ENCODE peak calls at places on chromosomes 6 and 20, in nine cellular contexts. One of them, this sample, is unnamed.

GRCh38 chr20:48771542-48771941 is 56.3 kb downstream of the PREX1 start:
- DNase-seq in fibroblast of lung: peak; percentile 59
- DNase-seq in esophagus muscularis mucosa: no peak
- DNase-seq in psoas muscle: no peak
- DNase-seq in body of pancreas: no peak
- DNase-seq in Peyer's patch: peak; percentile 9
- DNase-seq in prostate gland: no peak
- DNase-seq in WERI-Rb-1: no peak
- DNase-seq in H9: no peak
- DNase-seq in this sample: no peak

GRCh38 chr6:158894192-158894591 is 75.0 kb upstream of the EZR start:
- DNase-seq in fibroblast of lung: peak; percentile 92
- DNase-seq in esophagus muscularis mucosa: no peak
- DNase-seq in psoas muscle: no peak
- DNase-seq in body of pancreas: no peak
- DNase-seq in Peyer's patch: no peak
- DNase-seq in prostate gland: no peak
- DNase-seq in WERI-Rb-1: no peak
- DNase-seq in H9: peak; percentile 71
- DNase-seq in this sample: no peak

GRCh38 chr6:108774555-108774954 is 73.7 kb upstream of the ARMC2 start:
- DNase-seq in fibroblast of lung: no peak
- DNase-seq in esophagus muscularis mucosa: peak; percentile 84
- DNase-seq in psoas muscle: no peak
- DNase-seq in body of pancreas: no peak
- DNase-seq in Peyer's patch: no peak
- DNase-seq in prostate gland: no peak
- DNase-seq in WERI-Rb-1: no peak
- DNase-seq in H9: no peak
- DNase-seq in this sample: no peak

GRCh38 chr20:38136421-38137245 is 28.4 kb downstream of the TGM2 start:
- DNase-seq in fibroblast of lung: no peak
- DNase-seq in esophagus muscularis mucosa: no peak
- DNase-seq in psoas muscle: peak; percentile 28
- DNase-seq in body of pancreas: no peak
- DNase-seq in Peyer's patch: peak; percentile 34
- DNase-seq in prostate gland: no peak
- DNase-seq in WERI-Rb-1: no peak
- DNase-seq in H9: no peak
- DNase-seq in this sample: no peak

GRCh38 chr6:21628162-21628561 is 34.6 kb downstream of the SOX4 start:
- DNase-seq in fibroblast of lung: no peak
- DNase-seq in esophagus muscularis mucosa: no peak
- DNase-seq in psoas muscle: no peak
- DNase-seq in body of pancreas: no peak
- DNase-seq in Peyer's patch: no peak
- DNase-seq in prostate gland: no peak
- DNase-seq in WERI-Rb-1: no peak
- DNase-seq in H9: no peak
- DNase-seq in this sample: no peak

GRCh38 chr20:46348972-46349741 is 40.9 kb upstream of the CDH22 start:
- DNase-seq in fibroblast of lung: no peak
- DNase-seq in esophagus muscularis mucosa: no peak
- DNase-seq in psoas muscle: peak; percentile 79
- DNase-seq in body of pancreas: peak; percentile 69
- DNase-seq in Peyer's patch: peak; percentile 64
- DNase-seq in prostate gland: peak; percentile 57
- DNase-seq in WERI-Rb-1: peak; percentile 84
- DNase-seq in H9: peak; percentile 80
- DNase-seq in this sample: peak; percentile 35

GRCh38 chr6:46410330-46410953 is 80.8 kb downstream of the RCAN2 start:
- DNase-seq in fibroblast of lung: peak; percentile 38
- DNase-seq in esophagus muscularis mucosa: no peak
- DNase-seq in psoas muscle: no peak
- DNase-seq in body of pancreas: peak; percentile 53
- DNase-seq in Peyer's patch: no peak
- DNase-seq in prostate gland: peak; percentile 9
- DNase-seq in WERI-Rb-1: no peak
- DNase-seq in H9: no peak
- DNase-seq in this sample: peak; percentile 44

GRCh38 chr20:1440024-1440423 is 26.6 kb downstream of the NSFL1C start:
- DNase-seq in fibroblast of lung: no peak
- DNase-seq in esophagus muscularis mucosa: no peak
- DNase-seq in psoas muscle: no peak
- DNase-seq in body of pancreas: no peak
- DNase-seq in Peyer's patch: no peak
- DNase-seq in prostate gland: no peak
- DNase-seq in WERI-Rb-1: peak; percentile 29
- DNase-seq in H9: peak; percentile 80
- DNase-seq in this sample: no peak

GRCh38 chr6:40340196-40340595 is 247.0 kb downstream of the LRFN2 start:
- DNase-seq in fibroblast of lung: no peak
- DNase-seq in esophagus muscularis mucosa: no peak
- DNase-seq in psoas muscle: no peak
- DNase-seq in body of pancreas: no peak
- DNase-seq in Peyer's patch: no peak
- DNase-seq in prostate gland: no peak
- DNase-seq in WERI-Rb-1: peak; percentile 98
- DNase-seq in H9: no peak
- DNase-seq in this sample: no peak

DNA sequence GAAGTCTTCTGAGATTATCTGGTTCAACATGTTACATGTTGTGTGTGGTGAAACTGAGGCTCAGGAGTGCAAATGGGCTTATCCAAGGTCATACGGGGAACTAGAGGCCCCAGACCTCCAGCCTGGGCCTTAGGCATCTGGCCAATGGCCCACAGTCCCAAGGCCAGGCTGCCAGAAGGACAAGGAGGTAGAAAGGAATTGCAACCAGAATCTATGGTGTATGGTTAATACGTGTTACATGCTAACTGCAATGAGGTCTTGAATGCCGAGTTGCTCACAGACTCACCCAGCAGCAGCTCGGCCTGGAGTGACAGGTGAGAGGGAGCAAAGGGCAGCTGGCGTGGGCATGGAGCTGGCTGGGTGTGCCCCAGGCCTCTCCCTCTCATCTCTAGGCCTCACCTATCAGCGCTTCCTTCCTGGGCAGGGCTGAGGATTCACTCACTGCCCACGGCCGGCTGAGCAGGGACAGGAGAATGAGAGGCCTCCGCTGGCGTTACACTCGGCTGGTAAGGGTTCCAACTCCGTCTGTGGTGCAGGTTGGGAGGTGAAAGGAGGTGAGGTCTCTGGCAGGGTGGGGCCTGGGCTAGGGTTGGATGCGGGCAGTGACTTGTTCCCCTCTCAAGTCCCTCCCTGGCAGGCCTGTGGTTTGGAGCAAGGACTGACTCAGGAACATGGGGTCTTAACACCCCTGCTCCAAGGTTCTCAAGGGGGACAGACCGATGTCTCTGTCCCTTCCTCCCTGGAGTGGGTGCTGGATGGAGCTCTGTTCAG is at the start of gene TLDC2:
- DNase-seq in fibroblast of lung: no peak
- DNase-seq in esophagus muscularis mucosa: no peak
- DNase-seq in psoas muscle: no peak
- DNase-seq in body of pancreas: no peak
- DNase-seq in Peyer's patch: peak; percentile 94
- DNase-seq in prostate gland: no peak
- DNase-seq in WERI-Rb-1: no peak
- DNase-seq in H9: no peak
- DNase-seq in this sample: no peak
- H3K27ac ChIP-seq in fibroblast of lung: no peak within 1 kb of the TSS
- H3K27ac ChIP-seq in esophagus muscularis mucosa: no peak within 1 kb of the TSS
- H3K27ac ChIP-seq in psoas muscle: no peak within 1 kb of the TSS
- H3K27ac ChIP-seq in body of pancreas: no peak within 1 kb of the TSS
- H3K27ac ChIP-seq in Peyer's patch: peak within 1 kb of the TSS; percentile 95
- H3K27ac ChIP-seq in prostate gland: no peak within 1 kb of the TSS
- H3K27ac ChIP-seq in WERI-Rb-1: no peak within 1 kb of the TSS
- H3K27ac ChIP-seq in H9: no peak within 1 kb of the TSS
- H3K27ac ChIP-seq in this sample: no peak within 1 kb of the TSS

DNA sequence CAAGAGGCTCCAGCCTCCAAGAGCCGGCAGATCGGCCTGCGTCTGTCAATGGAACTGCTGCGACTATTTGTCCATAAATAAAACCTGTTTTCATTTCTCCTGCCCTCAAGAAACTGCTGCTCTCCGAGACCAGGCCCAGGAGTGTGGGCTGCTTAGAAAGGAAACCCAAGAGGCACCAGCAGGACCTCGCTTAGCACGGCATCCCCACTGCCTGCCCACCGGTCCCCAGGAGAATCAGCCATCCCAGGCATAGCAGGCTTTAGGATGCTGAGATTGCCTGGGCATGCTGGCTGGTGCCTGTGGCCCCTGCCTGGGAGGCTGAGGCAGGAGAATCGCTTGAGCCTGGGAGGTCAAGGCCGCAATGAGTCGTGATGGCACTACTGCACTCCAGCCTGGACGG is 17.6 kb downstream of the NTSR1 start:
- DNase-seq in fibroblast of lung: no peak
- DNase-seq in esophagus muscularis mucosa: no peak
- DNase-seq in psoas muscle: peak; percentile 26
- DNase-seq in body of pancreas: no peak
- DNase-seq in Peyer's patch: no peak
- DNase-seq in prostate gland: no peak
- DNase-seq in WERI-Rb-1: no peak
- DNase-seq in H9: no peak
- DNase-seq in this sample: no peak
- H3K27me3 ChIP-seq in fibroblast of lung: peaks cover 9% of the 10 kb centered on the region
- H3K27me3 ChIP-seq in esophagus muscularis mucosa: no peaks in the 10 kb centered on the region
- H3K27me3 ChIP-seq in psoas muscle: no peaks in the 10 kb centered on the region
- H3K27me3 ChIP-seq in body of pancreas: no peaks in the 10 kb centered on the region
- H3K27me3 ChIP-seq in Peyer's patch: no peaks in the 10 kb centered on the region
- H3K27me3 ChIP-seq in prostate gland: peaks cover 12% of the 10 kb centered on the region
- H3K27me3 ChIP-seq in WERI-Rb-1: no peaks in the 10 kb centered on the region
- H3K27me3 ChIP-seq in H9: no peaks in the 10 kb centered on the region
- H3K27me3 ChIP-seq in this sample: no peaks in the 10 kb centered on the region

GRCh38 chr6:2961491-2961890 is 9.9 kb downstream of the SERPINB6 start:
- DNase-seq in fibroblast of lung: no peak
- DNase-seq in esophagus muscularis mucosa: no peak
- DNase-seq in psoas muscle: no peak
- DNase-seq in body of pancreas: peak; percentile 35
- DNase-seq in Peyer's patch: peak; percentile 63
- DNase-seq in prostate gland: no peak
- DNase-seq in WERI-Rb-1: no peak
- DNase-seq in H9: no peak
- DNase-seq in this sample: no peak

GRCh38 chr6:2962636-2963035 is 8.7 kb downstream of the SERPINB6 start:
- DNase-seq in fibroblast of lung: no peak
- DNase-seq in esophagus muscularis mucosa: no peak
- DNase-seq in psoas muscle: no peak
- DNase-seq in body of pancreas: no peak
- DNase-seq in Peyer's patch: no peak
- DNase-seq in prostate gland: no peak
- DNase-seq in WERI-Rb-1: no peak
- DNase-seq in H9: no peak
- DNase-seq in this sample: no peak

GRCh38 chr6:2961971-2962370 is 9.4 kb downstream of the SERPINB6 start:
- DNase-seq in fibroblast of lung: no peak
- DNase-seq in esophagus muscularis mucosa: no peak
- DNase-seq in psoas muscle: no peak
- DNase-seq in body of pancreas: peak; percentile 82
- DNase-seq in Peyer's patch: peak; percentile 78
- DNase-seq in prostate gland: peak; percentile 70
- DNase-seq in WERI-Rb-1: peak; percentile 79
- DNase-seq in H9: peak; percentile 56
- DNase-seq in this sample: no peak

GRCh38 chr6:2959909-2960719 is 11.3 kb downstream of the SERPINB6 start:
- DNase-seq in fibroblast of lung: peak; percentile 87
- DNase-seq in esophagus muscularis mucosa: no peak
- DNase-seq in psoas muscle: no peak
- DNase-seq in body of pancreas: no peak
- DNase-seq in Peyer's patch: no peak
- DNase-seq in prostate gland: peak; percentile 30
- DNase-seq in WERI-Rb-1: no peak
- DNase-seq in H9: peak; percentile 64
- DNase-seq in this sample: no peak

GRCh38 chr6:2960935-2961334 is 10.4 kb downstream of the SERPINB6 start:
- DNase-seq in fibroblast of lung: peak; percentile 19
- DNase-seq in esophagus muscularis mucosa: no peak
- DNase-seq in psoas muscle: no peak
- DNase-seq in body of pancreas: peak; percentile 48
- DNase-seq in Peyer's patch: no peak
- DNase-seq in prostate gland: no peak
- DNase-seq in WERI-Rb-1: no peak
- DNase-seq in H9: no peak
- DNase-seq in this sample: no peak
- H3K27ac ChIP-seq in fibroblast of lung: peak overlapping the region; percentile 37
- H3K27ac ChIP-seq in esophagus muscularis mucosa: peak overlapping the region; percentile 33
- H3K27ac ChIP-seq in psoas muscle: no peak overlapping the region
- H3K27ac ChIP-seq in body of pancreas: peak overlapping the region; percentile 88
- H3K27ac ChIP-seq in Peyer's patch: peak overlapping the region; percentile 2
- H3K27ac ChIP-seq in prostate gland: peak overlapping the region; percentile 78
- H3K27ac ChIP-seq in WERI-Rb-1: no peak overlapping the region
- H3K27ac ChIP-seq in H9: no peak overlapping the region
- H3K27ac ChIP-seq in this sample: no peak overlapping the region

GRCh38 chr6:148747493-148748160 is 797 bp downstream of the UST start:
- DNase-seq in fibroblast of lung: peak; percentile 45
- DNase-seq in esophagus muscularis mucosa: no peak
- DNase-seq in psoas muscle: peak; percentile 64
- DNase-seq in body of pancreas: peak; percentile 44
- DNase-seq in Peyer's patch: peak; percentile 63
- DNase-seq in prostate gland: peak; percentile 58
- DNase-seq in WERI-Rb-1: peak; percentile 35
- DNase-seq in H9: peak; percentile 80
- DNase-seq in this sample: peak; percentile 79

GRCh38 chr6:148749678-148750077 is 2.8 kb downstream of the UST start:
- DNase-seq in fibroblast of lung: no peak
- DNase-seq in esophagus muscularis mucosa: no peak
- DNase-seq in psoas muscle: no peak
- DNase-seq in body of pancreas: no peak
- DNase-seq in Peyer's patch: no peak
- DNase-seq in prostate gland: no peak
- DNase-seq in WERI-Rb-1: no peak
- DNase-seq in H9: no peak
- DNase-seq in this sample: no peak

GRCh38 chr6:148747145-148747492 is 289 bp downstream of the UST start:
- DNase-seq in fibroblast of lung: no peak
- DNase-seq in esophagus muscularis mucosa: no peak
- DNase-seq in psoas muscle: peak; percentile 76
- DNase-seq in body of pancreas: peak; percentile 54
- DNase-seq in Peyer's patch: peak; percentile 58
- DNase-seq in prostate gland: peak; percentile 31
- DNase-seq in WERI-Rb-1: no peak
- DNase-seq in H9: no peak
- DNase-seq in this sample: no peak

GRCh38 chr6:148751233-148751632 is 4.4 kb downstream of the UST start:
- DNase-seq in fibroblast of lung: no peak
- DNase-seq in esophagus muscularis mucosa: no peak
- DNase-seq in psoas muscle: no peak
- DNase-seq in body of pancreas: no peak
- DNase-seq in Peyer's patch: no peak
- DNase-seq in prostate gland: no peak
- DNase-seq in WERI-Rb-1: no peak
- DNase-seq in H9: no peak
- DNase-seq in this sample: no peak

DNA sequence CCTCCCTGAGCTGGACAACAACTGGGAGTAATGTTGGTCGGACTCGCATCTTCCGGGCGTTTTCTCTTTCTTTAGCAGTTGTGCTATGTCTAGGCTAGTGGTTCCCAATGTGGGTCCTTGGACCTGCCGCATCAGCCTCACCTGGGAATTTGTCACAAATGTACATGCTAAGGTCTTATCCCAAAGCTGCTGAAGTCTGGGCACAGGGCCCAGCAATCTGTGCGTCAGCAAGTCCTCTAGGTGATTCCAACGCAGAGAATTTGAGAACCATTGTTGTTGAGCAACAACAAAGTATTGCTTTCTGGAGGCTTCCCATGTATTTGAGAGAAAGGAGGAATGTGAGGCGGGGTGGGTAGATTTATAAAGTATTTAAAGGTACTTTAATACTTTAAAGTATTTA is 4.0 kb downstream of the UST start:
- DNase-seq in fibroblast of lung: peak; percentile 63
- DNase-seq in esophagus muscularis mucosa: no peak
- DNase-seq in psoas muscle: no peak
- DNase-seq in body of pancreas: peak; percentile 52
- DNase-seq in Peyer's patch: no peak
- DNase-seq in prostate gland: no peak
- DNase-seq in WERI-Rb-1: no peak
- DNase-seq in H9: no peak
- DNase-seq in this sample: no peak
- H3K27me3 ChIP-seq in fibroblast of lung: no peaks in the 10 kb centered on the region
- H3K27me3 ChIP-seq in esophagus muscularis mucosa: no peaks in the 10 kb centered on the region
- H3K27me3 ChIP-seq in psoas muscle: no peaks in the 10 kb centered on the region
- H3K27me3 ChIP-seq in body of pancreas: no peaks in the 10 kb centered on the region
- H3K27me3 ChIP-seq in Peyer's patch: peaks cover 4% of the 10 kb centered on the region
- H3K27me3 ChIP-seq in prostate gland: no peaks in the 10 kb centered on the region
- H3K27me3 ChIP-seq in WERI-Rb-1: peaks cover 33% of the 10 kb centered on the region
- H3K27me3 ChIP-seq in H9: no peaks in the 10 kb centered on the region
- H3K27me3 ChIP-seq in this sample: no peaks in the 10 kb centered on the region

This sample was measured in CD4-positive, alpha-beta memory T cell.